ENCODE peak calls at places on chromosomes 6 and 20, in six cellular contexts. O is A549, R is GM12878, F is endothelial cell of umbilical vein, T is HepG2, W is K562. K is an unnamed sample.

GRCh38 chr6:38195113-38195635 is 375.6 kb downstream of the ZFAND3 start:
- DNase-seq in T (no peak), F (no peak), O (no peak), W (no peak), R (no peak), K (no peak)

GRCh38 chr20:44208770-44209169 is 1.8 kb downstream of the OSER1 start:
- DNase-seq in F (no peak), O (peak; percentile 48), R (no peak), T (peak; percentile 82), W (no peak), K (no peak)

GRCh38 chr20:58117944-58118343 is 110.5 kb downstream of the ANKRD60 start:
- DNase-seq in W (no peak), F (no peak), O (no peak), R (no peak), T (no peak), K (no peak)

GRCh38 chr6:26571592-26572296 is 25.0 kb upstream of the ABT1 start:
- DNase-seq in O (peak; percentile 90), R (peak; percentile 67), W (peak; percentile 88), T (peak; percentile 95), F (peak; percentile 92), K (peak; percentile 91)

GRCh38 chr20:51460569-51461265 is 81.8 kb downstream of the NFATC2 start:
- DNase-seq in W (no peak), R (peak; percentile 64), F (no peak), O (no peak), T (no peak), K (peak; percentile 97)

GRCh38 chr20:8218861-8219260 is 86.8 kb downstream of the PLCB1 start:
- DNase-seq in F (no peak), T (no peak), W (no peak), R (no peak), O (no peak), K (no peak)

GRCh38 chr6:16514249-16514648 is 247.0 kb downstream of the ATXN1 start:
- DNase-seq in T (peak; percentile 28), F (peak; percentile 60), R (no peak), O (peak; percentile 48), W (peak; percentile 26), K (peak; percentile 64)

GRCh38 chr6:109036588-109037320 is 57.9 kb downstream of the SESN1 start:
- DNase-seq in F (no peak), T (no peak), O (no peak), W (no peak), R (no peak), K (no peak)

GRCh38 chr20:16100767-16101166 is 472.5 kb downstream of the KIF16B start:
- DNase-seq in W (no peak), R (no peak), F (no peak), T (peak; percentile 82), O (no peak), K (no peak)

GRCh38 chr6:128725271-128726233 is 157.4 kb upstream of the LAMA2 start:
- DNase-seq in W (peak; percentile 5), T (peak; percentile 39), O (peak; percentile 13), F (peak; percentile 44), R (no peak), K (peak; percentile 35)

GRCh38 chr6:14452567-14453527 is 335.3 kb downstream of the CD83 start:
- DNase-seq in F (no peak), T (no peak), W (peak; percentile 83), O (no peak), R (peak; percentile 4), K (peak; percentile 99)

GRCh38 chr6:6738108-6738507 is 149.6 kb downstream of the LY86 start:
- DNase-seq in O (no peak), T (no peak), F (no peak), R (no peak), W (no peak), K (no peak)

GRCh38 chr6:30565772-30566171 is 5.5 kb upstream of the ABCF1 start:
- DNase-seq in F (peak; percentile 51), T (no peak), W (no peak), O (no peak), R (no peak), K (no peak)

GRCh38 chr6:36577298-36577697 is 16.9 kb upstream of the SRSF3 start:
- DNase-seq in W (peak; percentile 61), F (no peak), O (peak; percentile 89), T (peak; percentile 75), R (no peak), K (no peak)

GRCh38 chr20:37581246-37581645 is 53.6 kb upstream of the BLCAP start:
- DNase-seq in F (no peak), T (no peak), W (no peak), R (no peak), O (no peak), K (no peak)

GRCh38 chr6:27541932-27542297 is 69.0 kb upstream of the ZNF184 start:
- DNase-seq in R (no peak), T (no peak), O (no peak), F (no peak), W (no peak), K (no peak)

GRCh38 chr20:13694420-13695150 is 55.9 kb upstream of the TASP1 start:
- DNase-seq in O (no peak), R (no peak), W (no peak), T (peak; percentile 25), F (no peak), K (no peak)

DNA sequence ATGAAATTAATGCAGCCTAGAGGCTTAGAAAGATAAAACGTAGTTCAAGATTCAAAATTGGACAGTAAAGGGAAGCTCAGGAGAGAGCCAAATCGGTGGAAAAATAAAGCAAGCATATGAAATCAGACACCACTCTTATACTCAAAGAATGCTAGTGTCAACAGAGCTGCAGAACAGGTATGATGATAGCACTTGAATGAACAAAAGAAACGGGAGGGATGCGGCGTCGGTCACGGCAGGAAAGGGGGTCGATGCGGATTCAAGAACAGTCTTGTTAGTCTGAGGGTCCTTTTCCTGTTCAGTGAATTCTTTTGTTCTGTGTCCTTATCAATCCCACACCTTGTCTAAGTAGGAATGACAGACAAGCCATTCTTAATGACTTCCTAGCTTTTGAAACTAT is 114.4 kb downstream of the FOXC1 start:
- DNase-seq in R (no peak), F (no peak), O (no peak), W (no peak), T (no peak), K (no peak)
- TF ChIP-seq MAX in R (no peak), F (no peak), O (no peak), W (no peak), T (no peak), K (no peak)

DNA sequence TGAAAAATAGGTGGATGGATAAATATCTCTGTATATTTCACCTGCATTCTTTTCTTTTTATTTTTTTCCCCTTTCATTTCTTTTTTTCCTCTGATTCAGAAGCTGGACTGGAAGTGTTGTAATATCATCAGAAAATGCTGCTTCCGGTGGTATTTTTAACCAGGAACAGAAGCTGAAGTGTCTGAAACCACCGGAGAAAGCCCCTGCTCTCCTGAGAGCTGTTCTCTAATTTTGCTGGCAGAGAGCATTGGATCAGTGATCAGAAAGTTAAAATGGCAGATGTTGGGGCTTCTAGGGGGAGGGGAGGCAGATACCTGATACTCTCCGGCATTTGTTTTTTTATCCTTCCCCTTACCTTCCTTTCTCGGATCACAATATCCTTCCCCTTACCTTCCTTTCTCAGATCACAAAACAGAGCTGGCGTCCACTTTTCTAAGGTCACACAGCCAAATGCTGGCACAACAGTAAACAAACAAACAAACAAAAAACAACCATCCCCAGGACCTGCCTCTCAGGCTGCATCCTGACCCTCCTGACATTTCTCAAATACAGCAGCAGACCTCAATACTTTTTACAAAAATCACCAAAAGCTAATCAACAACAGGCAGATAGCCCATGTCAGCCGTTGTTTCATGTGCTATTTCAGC is 143.2 kb upstream of the ZNF217 start:
- DNase-seq in F (peak; percentile 14), R (peak; percentile 79), O (no peak), W (no peak), T (no peak), K (peak; percentile 90)
- TF ChIP-seq MYC in F (no peak), R (no peak), O (no peak), W (no peak), T (no peak), K (no peak)

GRCh38 chr6:124958149-124958548 is 4.1 kb upstream of the RNF217 start:
- DNase-seq in T (no peak), O (no peak), F (peak; percentile 26), W (no peak), R (no peak), K (no peak)

GRCh38 chr6:124953808-124954207 is 8.4 kb upstream of the RNF217 start:
- DNase-seq in T (no peak), W (no peak), R (no peak), F (no peak), O (no peak), K (no peak)

GRCh38 chr6:124958759-124959354 is 3.4 kb upstream of the RNF217 start:
- DNase-seq in F (peak; percentile 43), W (peak; percentile 22), O (no peak), R (no peak), T (no peak), K (no peak)

GRCh38 chr6:124955108-124955851 is 7.0 kb upstream of the RNF217 start:
- DNase-seq in T (no peak), W (peak; percentile 27), R (no peak), F (no peak), O (no peak), K (no peak)

DNA sequence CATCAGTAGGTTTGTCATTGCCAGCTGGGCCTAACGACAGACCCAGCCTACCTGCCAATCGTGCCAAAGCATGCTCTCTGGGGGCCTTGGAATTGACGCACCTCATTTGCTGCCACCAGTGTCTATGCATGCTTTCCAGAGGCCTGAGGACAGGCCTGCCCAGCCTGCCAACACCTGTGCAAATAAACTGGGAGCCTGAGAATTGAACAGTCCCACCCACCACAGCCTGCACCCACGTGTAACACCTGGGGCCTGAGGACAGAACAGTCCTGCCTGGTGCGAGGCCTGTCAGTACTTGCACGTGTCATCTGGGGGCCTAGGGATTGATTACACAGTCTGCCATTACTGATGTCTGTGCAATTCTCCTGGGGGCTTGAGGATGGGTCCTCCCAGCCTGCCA is 6.2 kb upstream of the RNF217 start:
- DNase-seq in R (no peak), W (no peak), O (no peak), F (no peak), T (no peak), K (no peak)
- TF ChIP-seq MAX in R (no peak), W (no peak), O (no peak), F (no peak), T (no peak), K (no peak)

GRCh38 chr6:170456886-170457698 is 96.0 kb downstream of the PSMB1 start:
- DNase-seq in O (no peak), F (no peak), R (no peak), T (no peak), W (no peak), K (no peak)

GRCh38 chr6:170460606-170461005 is 92.5 kb downstream of the PSMB1 start:
- DNase-seq in F (no peak), T (no peak), O (no peak), W (no peak), R (no peak), K (no peak)

GRCh38 chr6:170461111-170461510 is 92.0 kb downstream of the PSMB1 start:
- DNase-seq in R (no peak), O (no peak), F (no peak), T (no peak), W (no peak), K (no peak)

GRCh38 chr6:170461556-170462365 is 91.3 kb downstream of the PSMB1 start:
- DNase-seq in F (no peak), T (no peak), O (no peak), R (no peak), W (no peak), K (no peak)

DNA sequence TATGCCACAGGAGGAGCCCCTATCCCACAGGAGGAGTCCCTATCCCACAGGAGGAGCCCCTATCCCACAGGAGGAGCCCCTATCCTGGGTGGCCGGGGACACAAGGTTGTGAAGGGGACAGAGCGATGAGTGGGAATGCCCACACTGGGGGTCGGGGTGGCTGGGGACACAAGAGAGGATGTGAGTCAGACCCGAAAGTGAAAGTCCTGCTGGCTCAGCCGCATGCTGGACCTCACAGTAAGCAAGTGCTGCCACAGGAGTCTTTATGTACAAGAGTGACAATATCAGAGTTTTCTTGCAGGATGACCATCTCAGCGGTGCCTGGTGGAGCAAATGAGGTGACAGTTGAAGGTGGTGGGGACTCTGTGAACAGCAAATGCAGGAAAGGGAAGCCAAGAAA is 93.7 kb downstream of the PSMB1 start:
- DNase-seq in W (no peak), O (peak; percentile 5), T (no peak), R (peak; percentile 23), F (peak; percentile 30), K (peak; percentile 90)
- TF ChIP-seq MYC in W (no peak), O (no peak), T (no peak), R (no peak), F (no peak), K (peak; percentile 90)